ENCODE peak calls at places on chromosomes 1 and 21, in seven cellular contexts. Y is kidney, D is colonic mucosa, S is left ventricle myocardium inferior, O is heart right ventricle, Q is GM13977, H is HepG2. Z is an unnamed sample.

GRCh38 chr21:38798481-38798882 is 7.2 kb upstream of the ETS2 start:
- DNase-seq in Y (peak), D (peak), S (no peak), O (no peak), Q (no peak), H (no peak), Z (no peak)

GRCh38 chr1:200366577-200367253 is 43.1 kb downstream of the ZNF281 start:
- DNase-seq in Y (no peak), D (no peak), S (no peak), O (no peak), Q (no peak), H (no peak), Z (no peak)

GRCh38 chr1:64539808-64540207 is 69.9 kb downstream of the CACHD1 start:
- DNase-seq in Y (peak), D (peak), S (peak), O (peak), Q (no peak), H (no peak), Z (no peak)

GRCh38 chr1:157624471-157624870 is 26.6 kb upstream of the FCRL4 start:
- DNase-seq in Y (no peak), D (no peak), S (no peak), O (no peak), Q (no peak), H (no peak), Z (no peak)

GRCh38 chr1:1299686-1300351 is 7.9 kb downstream of the ACAP3 start:
- DNase-seq in Y (no peak), D (no peak), S (no peak), O (no peak), Q (peak), H (no peak), Z (peak)

GRCh38 chr1:22952694-22953391 is 19.8 kb downstream of the LACTBL1 start:
- DNase-seq in Y (no peak), D (no peak), S (no peak), O (no peak), Q (no peak), H (no peak), Z (no peak)

GRCh38 chr1:221648201-221648600 is 93.7 kb downstream of the DUSP10 start:
- DNase-seq in Y (no peak), D (no peak), S (no peak), O (no peak), Q (no peak), H (no peak), Z (no peak)

GRCh38 chr1:153509729-153510354 is 25.9 kb downstream of the S100A6 start:
- DNase-seq in Y (no peak), D (peak), S (no peak), O (peak), Q (peak), H (peak), Z (peak)

GRCh38 chr1:115063238-115063901 is 25.9 kb downstream of the TSPAN2 start:
- DNase-seq in Y (no peak), D (no peak), S (no peak), O (no peak), Q (no peak), H (no peak), Z (no peak)

GRCh38 chr21:35578831-35579470 is 481.4 kb downstream of the SETD4 start:
- DNase-seq in Y (no peak), D (no peak), S (no peak), O (no peak), Q (no peak), H (peak), Z (no peak)

GRCh38 chr1:226438007-226438406 is 30.1 kb upstream of the PARP1 start:
- DNase-seq in Y (no peak), D (no peak), S (no peak), O (no peak), Q (no peak), H (peak), Z (no peak)

GRCh38 chr1:17419626-17420328 is 19.7 kb downstream of the RCC2 start:
- DNase-seq in Y (no peak), D (peak), S (peak), O (peak), Q (peak), H (no peak), Z (peak)

GRCh38 chr1:90970208-90970607 is 51.6 kb downstream of the ZNF644 start:
- DNase-seq in Y (no peak), D (no peak), S (no peak), O (no peak), Q (no peak), H (no peak), Z (no peak)

GRCh38 chr1:117932576-117932975 is 3.0 kb downstream of the WDR3 start:
- DNase-seq in Y (no peak), D (no peak), S (no peak), O (no peak), Q (no peak), H (no peak), Z (no peak)

GRCh38 chr21:36550761-36551160 is 70.8 kb upstream of the CLDN14 start:
- DNase-seq in Y (no peak), D (no peak), S (no peak), O (no peak), Q (no peak), H (no peak), Z (no peak)

GRCh38 chr21:42109473-42109872 is 38.4 kb downstream of the UMODL1 start:
- DNase-seq in Y (peak), D (no peak), S (no peak), O (no peak), Q (no peak), H (no peak), Z (no peak)

GRCh38 chr1:29708818-29709710 is 472.7 kb downstream of the PTPRU start:
- DNase-seq in Y (no peak), D (no peak), S (no peak), O (no peak), Q (no peak), H (no peak), Z (no peak)

GRCh38 chr1:112507336-112507735 is 1.4 kb upstream of the WNT2B start:
- DNase-seq in Y (no peak), D (no peak), S (no peak), O (no peak), Q (no peak), H (no peak), Z (no peak)

GRCh38 chr21:45406801-45407628 is 2.0 kb downstream of the COL18A1 start:
- DNase-seq in Y (peak), D (no peak), S (peak), O (peak), Q (no peak), H (peak), Z (no peak)

GRCh38 chr1:180170569-180170968 is 15.9 kb downstream of the QSOX1 start:
- DNase-seq in Y (no peak), D (peak), S (no peak), O (no peak), Q (no peak), H (peak), Z (no peak)

GRCh38 chr1:43766818-43767525 is 59.6 kb downstream of the ST3GAL3 start:
- DNase-seq in Y (no peak), D (no peak), S (no peak), O (no peak), Q (peak), H (no peak), Z (no peak)

GRCh38 chr1:203308205-203309114 is 3.1 kb downstream of the BTG2 start:
- DNase-seq in Y (no peak), D (no peak), S (no peak), O (no peak), Q (no peak), H (no peak), Z (no peak)

GRCh38 chr21:39003982-39004775 is 179.1 kb downstream of the PSMG1 start:
- DNase-seq in Y (no peak), D (no peak), S (no peak), O (no peak), Q (no peak), H (no peak), Z (no peak)

GRCh38 chr1:6249732-6250689 is 6.0 kb downstream of the HES3 start:
- DNase-seq in Y (peak), D (no peak), S (no peak), O (no peak), Q (peak), H (peak), Z (no peak)

GRCh38 chr1:38235705-38236104 is 189.1 kb upstream of the POU3F1 start:
- DNase-seq in Y (no peak), D (no peak), S (no peak), O (no peak), Q (no peak), H (no peak), Z (no peak)

GRCh38 chr1:77219166-77219887 is at the start of gene PIGK:
- DNase-seq in Y (peak), D (peak), S (peak), O (peak), Q (peak), H (peak), Z (peak)
- TF ChIP-seq CTCF in Y (no peak), D (no peak), S (no peak), O (no peak), Q (no peak), H (peak), Z (no peak)

GRCh38 chr1:223713546-223714420 is 1.4 kb downstream of the CAPN2 start:
- DNase-seq in Y (no peak), D (peak), S (no peak), O (no peak), Q (no peak), H (no peak), Z (no peak)

GRCh38 chr1:223711173-223711572 is 1.2 kb upstream of the CAPN2 start:
- DNase-seq in Y (no peak), D (peak), S (no peak), O (no peak), Q (no peak), H (no peak), Z (no peak)

GRCh38 chr1:223712856-223713494 is 636 bp downstream of the CAPN2 start:
- DNase-seq in Y (peak), D (no peak), S (peak), O (peak), Q (no peak), H (no peak), Z (peak)

GRCh38 chr1:223711838-223712183 is 528 bp upstream of the CAPN2 start:
- DNase-seq in Y (peak), D (no peak), S (no peak), O (no peak), Q (no peak), H (no peak), Z (no peak)

GRCh38 chr1:223712184-223712855 is at the start of gene CAPN2:
- DNase-seq in Y (peak), D (peak), S (peak), O (peak), Q (peak), H (no peak), Z (peak)
- TF ChIP-seq CTCF in Y (peak), D (peak), S (peak), O (peak), Q (peak), H (peak), Z (peak)

GRCh38 chr1:88061830-88062177 is 622.3 kb upstream of the PKN2 start:
- DNase-seq in Y (no peak), D (no peak), S (no peak), O (no peak), Q (no peak), H (no peak), Z (no peak)
- TF ChIP-seq CTCF in Y (no peak), D (no peak), S (peak), O (no peak), Q (no peak), H (no peak), Z (peak)

DNA sequence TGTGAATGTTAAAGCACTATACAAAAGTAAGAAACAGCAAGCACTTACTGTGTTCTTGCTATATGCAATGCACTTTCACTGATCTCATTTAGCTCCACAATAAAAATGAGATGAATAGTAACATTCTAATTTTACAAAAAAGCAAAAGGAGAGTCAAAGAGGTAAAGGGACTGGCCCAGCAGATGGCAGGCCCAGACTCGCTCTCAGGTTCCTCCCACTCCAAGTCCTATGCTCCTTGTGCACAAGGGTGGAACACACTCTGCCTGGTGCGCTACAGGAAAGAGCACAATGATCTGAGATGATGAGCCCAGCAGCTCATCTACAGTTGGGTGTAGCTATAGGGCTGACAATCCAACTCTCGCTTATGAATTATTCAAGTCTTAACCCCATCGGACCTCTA is 94.1 kb upstream of the LYST start:
- DNase-seq in Y (no peak), D (no peak), S (no peak), O (no peak), Q (no peak), H (no peak), Z (no peak)
- TF ChIP-seq CTCF in Y (no peak), D (no peak), S (no peak), O (no peak), Q (no peak), H (no peak), Z (no peak)

DNA sequence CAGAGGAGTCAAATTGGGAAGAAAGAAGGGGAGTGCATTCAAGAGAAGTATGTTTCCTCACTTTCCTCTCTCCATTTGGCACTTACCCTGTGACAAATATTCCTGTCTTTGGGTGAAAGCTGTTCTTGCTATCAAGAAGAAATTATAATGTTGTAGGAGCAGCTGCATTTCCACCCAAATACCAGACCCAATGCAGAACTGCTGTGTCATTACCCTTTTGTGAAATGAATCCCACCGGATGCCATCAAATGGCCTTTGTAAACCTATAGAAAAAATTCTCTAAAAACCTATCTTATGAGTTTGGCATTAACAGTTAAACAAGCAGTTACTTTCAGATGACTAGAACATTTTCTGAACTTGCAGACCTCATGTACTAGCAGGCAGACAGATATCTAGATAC is 16.7 kb upstream of the PALMD start:
- DNase-seq in Y (no peak), D (no peak), S (no peak), O (no peak), Q (no peak), H (no peak), Z (no peak)
- TF ChIP-seq CTCF in Y (no peak), D (no peak), S (no peak), O (no peak), Q (no peak), H (no peak), Z (no peak)

DNA sequence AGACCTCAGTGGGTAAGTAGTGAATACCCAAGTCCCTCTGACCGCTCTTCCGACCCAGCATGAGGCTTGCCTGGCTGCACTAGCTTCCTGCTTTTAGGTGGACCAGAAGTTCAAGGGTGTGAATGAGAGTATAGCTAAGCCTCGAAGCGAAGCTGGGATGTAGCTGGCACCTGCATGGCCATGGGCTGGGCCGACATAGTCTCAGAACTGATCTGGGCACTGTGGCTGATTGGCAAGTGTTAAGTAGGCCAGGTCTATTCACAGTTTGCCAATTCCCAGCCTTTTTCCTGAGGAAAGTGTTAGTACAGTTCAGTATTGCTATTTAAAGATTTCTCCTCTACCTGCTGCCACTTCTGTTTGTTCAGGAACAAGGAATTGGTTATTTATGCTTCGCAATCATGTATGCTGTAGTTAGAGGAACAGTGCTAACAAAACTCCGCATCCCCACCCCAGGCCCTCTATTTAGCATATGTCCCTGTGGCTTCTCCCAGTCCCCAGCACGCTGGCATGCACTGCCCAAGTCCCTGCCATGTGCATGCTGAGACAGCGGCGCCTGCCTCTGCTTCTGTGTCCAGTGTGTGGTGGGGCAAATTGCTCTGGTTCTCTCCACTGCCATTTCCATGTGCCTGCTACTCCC is 16.3 kb downstream of the SPATA46 start:
- DNase-seq in Y (no peak), D (peak), S (no peak), O (no peak), Q (no peak), H (no peak), Z (no peak)
- TF ChIP-seq CTCF in Y (no peak), D (no peak), S (no peak), O (no peak), Q (no peak), H (no peak), Z (no peak)

DNA sequence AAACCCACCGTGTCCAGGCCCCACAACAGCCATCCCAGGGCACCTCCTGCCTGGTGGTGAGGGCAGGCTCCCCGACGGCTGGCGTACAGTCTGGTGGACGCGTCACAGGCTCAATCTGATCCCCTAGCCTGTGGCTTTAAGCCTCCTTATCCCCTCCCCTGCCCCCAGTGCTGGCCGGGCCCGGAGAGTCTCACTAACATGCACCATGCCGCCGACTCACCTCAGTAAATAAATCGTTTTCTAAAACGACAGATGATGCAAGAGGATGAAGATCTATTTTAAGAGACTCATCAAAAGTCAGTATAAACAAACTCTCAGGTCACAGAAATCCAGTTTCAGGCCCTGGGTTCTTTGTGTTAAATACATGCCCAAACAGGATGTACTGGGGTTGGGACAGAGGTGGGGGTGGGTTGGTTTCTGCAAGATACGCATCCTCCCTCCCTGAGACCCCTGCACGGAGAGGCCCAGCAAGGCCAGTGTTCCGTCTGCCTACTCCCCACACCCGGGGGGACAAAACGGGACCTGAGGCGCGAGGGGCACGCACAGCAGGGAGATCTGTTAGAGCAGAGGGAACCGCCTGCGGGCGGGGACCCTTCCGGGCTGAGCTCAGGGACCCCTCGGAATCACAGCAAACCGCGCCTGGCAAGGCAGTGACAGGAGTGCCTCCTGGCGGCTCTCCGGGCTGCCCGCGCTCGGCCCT is 3.1 kb downstream of the PANK4 start:
- DNase-seq in Y (no peak), D (no peak), S (no peak), O (no peak), Q (no peak), H (no peak), Z (no peak)
- TF ChIP-seq CTCF in Y (no peak), D (no peak), S (no peak), O (no peak), Q (no peak), H (no peak), Z (no peak)

GRCh38 chr1:31218705-31219104 is 21.0 kb downstream of the NKAIN1 start:
- DNase-seq in Y (no peak), D (no peak), S (no peak), O (no peak), Q (no peak), H (no peak), Z (peak)

GRCh38 chr1:31219489-31219888 is 20.2 kb downstream of the NKAIN1 start:
- DNase-seq in Y (no peak), D (no peak), S (no peak), O (no peak), Q (no peak), H (no peak), Z (no peak)

GRCh38 chr1:31216016-31216415 is 23.7 kb downstream of the NKAIN1 start:
- DNase-seq in Y (peak), D (peak), S (peak), O (peak), Q (no peak), H (no peak), Z (peak)

GRCh38 chr1:31215083-31215570 is 24.6 kb downstream of the NKAIN1 start:
- DNase-seq in Y (no peak), D (no peak), S (no peak), O (no peak), Q (no peak), H (no peak), Z (no peak)

GRCh38 chr1:31214316-31215082 is 25.2 kb downstream of the NKAIN1 start:
- DNase-seq in Y (no peak), D (no peak), S (no peak), O (no peak), Q (no peak), H (peak), Z (no peak)
- TF ChIP-seq CTCF in Y (no peak), D (no peak), S (no peak), O (no peak), Q (no peak), H (peak), Z (no peak)

Z was measured in glutamatergic neuron.